ENCODE peak calls at places on chromosomes 2 and 18, in nine cellular contexts. N is fibroblast of lung; H is SK-N-SH; M is left lung; D is tibial artery; P is ascending aorta; C is adrenal gland; F is CD4-positive, CD25-positive, alpha-beta regulatory T cell; V is kidney. G is an unnamed sample. For H3K36me3 and H3K4me1, the result is how much of the 10 kb centered on the place peaks cover.

GRCh38 chr2:182345384-182345783 is 81.5 kb downstream of the PDE1A start:
- DNase-seq in D (no peak), M (no peak), V (no peak), P (no peak), F (no peak), H (no peak), C (no peak), N (no peak), G (no peak)

GRCh38 chr2:183242937-183243336 is 118.7 kb downstream of the NUP35 start:
- DNase-seq in P (no peak), M (no peak), D (no peak), H (no peak), C (no peak), N (peak), F (no peak), V (no peak), G (no peak)

GRCh38 chr18:75169411-75169810 is 39.5 kb downstream of the PTGR3 start:
- DNase-seq in N (no peak), P (no peak), V (no peak), M (no peak), H (no peak), C (no peak), F (no peak), D (no peak), G (no peak)

GRCh38 chr2:191935247-191935646 is 88.4 kb upstream of the CAVIN2 start:
- DNase-seq in D (no peak), M (peak), F (no peak), V (no peak), H (no peak), P (no peak), C (no peak), N (no peak), G (no peak)

GRCh38 chr2:240635998-240636547 is 10.8 kb downstream of the GPR35 start:
- DNase-seq in V (no peak), P (peak), N (no peak), F (no peak), D (peak), M (no peak), C (no peak), H (no peak), G (peak)

GRCh38 chr2:74094291-74094690 is 53.4 kb downstream of the BOLA3 start:
- DNase-seq in F (no peak), D (no peak), M (no peak), H (no peak), V (no peak), N (no peak), C (no peak), P (no peak), G (no peak)

GRCh38 chr18:8607776-8608682 is 1.2 kb upstream of the RAB12 start:
- DNase-seq in N (no peak), V (no peak), F (no peak), M (no peak), H (no peak), C (no peak), D (no peak), P (no peak), G (no peak)

GRCh38 chr2:66683599-66683998 is 248.7 kb downstream of the MEIS1 start:
- DNase-seq in N (no peak), H (no peak), V (no peak), M (no peak), C (peak), P (no peak), D (no peak), F (no peak), G (peak)

GRCh38 chr2:72605836-72606442 is 219.9 kb downstream of the EXOC6B start:
- DNase-seq in M (no peak), P (no peak), N (no peak), V (no peak), H (peak), C (no peak), F (no peak), D (no peak), G (no peak)

GRCh38 chr2:23519334-23519651 is 134.3 kb downstream of the KLHL29 start:
- DNase-seq in F (no peak), V (no peak), M (no peak), D (peak), N (no peak), H (no peak), C (peak), P (no peak), G (no peak)

GRCh38 chr2:152594022-152594712 is 123.1 kb downstream of the PRPF40A start:
- DNase-seq in D (peak), N (no peak), C (no peak), P (peak), F (no peak), V (no peak), H (no peak), M (peak), G (no peak)

GRCh38 chr2:229715895-229716507 is 1.6 kb upstream of the DNER start:
- DNase-seq in C (peak), F (peak), V (no peak), P (no peak), N (no peak), M (no peak), D (no peak), H (peak), G (no peak)

GRCh38 chr2:72131371-72131891 is 16.2 kb downstream of the CYP26B1 start:
- DNase-seq in C (no peak), P (peak), N (no peak), V (peak), F (no peak), H (no peak), M (peak), D (peak), G (no peak)

GRCh38 chr2:49687873-49688272 is 533.6 kb upstream of the FSHR start:
- DNase-seq in P (no peak), H (no peak), M (no peak), C (no peak), D (no peak), N (no peak), F (no peak), V (no peak), G (no peak)

GRCh38 chr2:218812861-218813260 is 18.7 kb downstream of the PRKAG3 start:
- DNase-seq in F (no peak), N (no peak), H (no peak), C (no peak), V (no peak), P (no peak), D (no peak), M (no peak), G (no peak)

GRCh38 chr2:218815244-218815637 is 16.4 kb downstream of the PRKAG3 start:
- DNase-seq in P (no peak), V (no peak), F (no peak), H (no peak), C (no peak), N (no peak), D (no peak), M (no peak), G (no peak)

GRCh38 chr2:218815649-218816048 is 16.0 kb downstream of the PRKAG3 start:
- DNase-seq in V (no peak), P (no peak), N (no peak), H (no peak), D (no peak), C (no peak), F (no peak), M (no peak), G (no peak)

GRCh38 chr2:218813771-218814460 is 17.7 kb downstream of the PRKAG3 start:
- DNase-seq in C (no peak), M (no peak), D (no peak), F (no peak), V (no peak), P (no peak), N (no peak), H (no peak), G (no peak)

GRCh38 chr2:218814540-218815243 is 16.9 kb downstream of the PRKAG3 start:
- DNase-seq in H (no peak), P (no peak), F (no peak), N (no peak), M (no peak), V (no peak), C (no peak), D (no peak), G (no peak)
- H3K36me3 ChIP-seq in H (under half), P (half or more), F (under half), N (under half), M (under half), V (under half), C (under half), D (half or more), G (under half)

DNA sequence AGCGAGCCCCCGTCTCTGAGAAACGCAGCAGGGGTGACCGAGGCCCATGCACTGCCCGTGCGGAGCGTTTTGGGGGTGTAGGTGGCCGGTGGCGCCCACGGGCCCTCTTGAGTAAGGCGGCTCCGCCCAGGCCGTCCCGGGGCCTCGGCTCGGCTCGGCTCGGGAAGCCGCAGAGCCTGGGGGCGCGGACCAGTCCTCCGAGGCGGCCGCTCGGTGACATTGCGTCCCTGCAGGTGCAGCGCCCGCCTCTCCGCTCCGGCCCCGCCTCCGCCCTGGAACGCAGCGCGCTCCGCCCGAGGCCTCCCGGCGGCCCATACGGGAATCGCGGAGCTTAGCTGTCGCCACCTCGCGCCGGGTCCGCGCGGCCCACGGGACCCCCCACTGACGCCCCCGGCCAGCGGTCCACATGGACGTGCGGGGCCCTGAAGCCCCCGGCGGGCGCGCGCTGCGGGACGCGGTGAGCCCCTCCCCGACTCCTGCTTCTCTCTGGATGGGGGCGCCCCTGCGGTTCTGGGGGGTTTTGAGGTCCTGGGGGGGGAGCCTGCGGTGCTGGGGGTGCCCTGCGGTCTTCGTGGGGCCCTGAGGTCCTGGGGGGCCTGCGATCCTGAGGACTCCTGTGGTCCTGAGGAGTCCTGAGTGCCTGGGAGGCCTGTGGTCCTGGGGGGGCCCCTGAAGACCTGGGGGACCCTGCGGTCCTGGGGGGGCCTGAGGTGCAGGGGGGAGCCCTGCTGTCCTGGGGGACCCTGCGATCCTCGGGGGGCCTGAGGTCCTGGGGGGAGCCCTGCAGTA is at the start of gene HSBP1L1:
- DNase-seq in P (no peak), V (peak), C (peak), M (peak), N (peak), F (peak), D (no peak), H (peak), G (peak)
- H3K27ac ChIP-seq in P (peak), V (peak), C (peak), M (peak), N (peak), F (peak), D (peak), H (no peak), G (peak)

GRCh38 chr2:174246944-174247381 is 1.4 kb downstream of the OLA1 start:
- DNase-seq in D (no peak), N (no peak), C (no peak), H (no peak), P (no peak), M (no peak), V (no peak), F (no peak), G (no peak)
- H3K4me1 ChIP-seq in D (under half), N (under half), C (under half), H (under half), P (under half), M (under half), V (under half), F (under half), G (under half)

DNA sequence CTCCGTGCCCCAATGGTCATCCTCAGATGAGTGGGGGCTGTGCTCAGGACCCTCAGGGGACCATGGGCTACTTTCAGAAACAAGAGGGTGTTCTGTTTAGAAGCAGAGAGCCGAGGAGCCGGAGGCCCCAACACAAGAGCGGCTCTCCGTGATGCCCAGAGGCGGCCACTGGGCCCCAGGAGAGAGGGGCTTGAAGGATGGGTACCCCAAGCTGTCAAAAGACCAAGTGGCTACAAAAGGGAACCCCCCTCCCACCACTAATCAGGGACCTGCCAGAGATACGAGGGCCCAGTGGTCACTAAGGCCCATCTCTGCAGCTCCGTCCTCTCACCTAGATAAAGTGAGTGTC is 93.6 kb downstream of the HDAC4 start:
- DNase-seq in V (peak), H (no peak), N (no peak), F (no peak), M (no peak), C (no peak), D (no peak), P (peak), G (no peak)
- H3K36me3 ChIP-seq in V (under half), H (under half), N (under half), F (under half), M (under half), C (under half), D (under half), P (under half), G (under half)

GRCh38 chr2:223760838-223761502 is 76.4 kb downstream of the AP1S3 start:
- DNase-seq in H (peak), N (peak), M (peak), D (no peak), P (peak), F (peak), V (peak), C (peak), G (no peak)

GRCh38 chr2:223762853-223763252 is 74.5 kb downstream of the AP1S3 start:
- DNase-seq in M (no peak), H (no peak), D (no peak), V (no peak), F (no peak), P (no peak), N (peak), C (no peak), G (no peak)

GRCh38 chr2:223753940-223754339 is 83.4 kb downstream of the AP1S3 start:
- DNase-seq in V (no peak), F (no peak), H (no peak), P (no peak), N (no peak), D (no peak), C (no peak), M (no peak), G (no peak)

GRCh38 chr2:223759569-223760430 is 77.6 kb downstream of the AP1S3 start:
- DNase-seq in M (no peak), C (no peak), N (peak), F (no peak), V (no peak), D (no peak), H (no peak), P (no peak), G (no peak)

GRCh38 chr2:223758131-223758840 is 79.1 kb downstream of the AP1S3 start:
- DNase-seq in F (no peak), C (no peak), M (no peak), V (no peak), D (no peak), P (no peak), N (no peak), H (no peak), G (no peak)
- H3K27ac ChIP-seq in F (no peak), C (no peak), M (no peak), V (no peak), D (no peak), P (no peak), N (no peak), H (no peak), G (no peak)

DNA sequence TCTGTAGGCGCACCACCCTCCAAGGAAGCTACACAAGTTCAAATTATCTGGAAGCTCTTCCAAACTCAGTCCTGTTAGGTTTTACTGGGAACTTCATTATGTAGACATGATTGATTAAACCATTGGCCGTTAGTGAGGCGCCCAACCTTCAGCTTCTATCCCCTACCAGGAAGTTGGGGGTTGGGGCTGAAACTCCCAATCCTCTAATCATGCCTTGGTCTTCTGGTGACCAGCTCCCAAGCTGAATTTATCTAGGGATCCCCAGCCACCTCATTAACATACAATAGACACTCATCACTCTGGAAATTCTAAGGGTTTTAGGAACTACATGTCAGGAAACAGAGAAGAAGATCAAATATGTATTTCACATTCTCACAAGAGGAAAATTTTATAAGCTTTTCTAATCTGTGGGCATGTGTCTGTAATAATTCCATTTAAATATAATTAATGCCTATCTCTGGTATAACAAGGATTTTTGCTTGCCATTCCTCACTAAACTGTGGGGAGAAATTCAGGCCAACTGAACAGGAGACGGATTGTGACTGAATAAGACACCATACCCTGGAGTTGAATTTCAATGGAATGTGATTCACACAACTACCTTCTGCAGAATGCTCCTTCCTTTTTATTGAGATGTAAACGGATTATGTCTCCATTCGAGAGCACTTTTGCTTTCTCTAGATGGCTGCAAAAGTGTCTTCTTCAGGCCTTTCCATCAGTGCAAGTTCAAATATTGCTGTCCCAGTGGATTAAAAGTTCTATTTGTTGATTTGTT is 328.6 kb downstream of the LRRTM1 start:
- DNase-seq in M (no peak), C (no peak), V (no peak), D (no peak), F (no peak), N (no peak), P (no peak), H (no peak), G (no peak)
- H3K4me1 ChIP-seq in M (under half), C (under half), V (under half), D (under half), F (under half), N (under half), P (under half), H (under half), G (under half)

GRCh38 chr2:165913636-165914035 is 39.9 kb downstream of the TTC21B start:
- DNase-seq in F (no peak), D (no peak), H (no peak), V (no peak), C (no peak), P (no peak), M (no peak), N (no peak), G (no peak)
- H3K36me3 ChIP-seq in F (under half), D (half or more), H (half or more), V (under half), C (under half), P (half or more), M (under half), N (under half), G (half or more)

GRCh38 chr18:31447530-31448191 is at the start of gene DSG3:
- DNase-seq in D (no peak), C (no peak), P (no peak), H (no peak), V (no peak), N (no peak), F (no peak), M (no peak), G (no peak)
- H3K27ac ChIP-seq in D (no peak), C (no peak), P (no peak), H (no peak), V (no peak), N (no peak), F (no peak), M (no peak), G (no peak)